ENCODE peak calls at places on chromosomes 3 and 15, in eight cellular contexts. J, W, E, F, D, X, A and N are unnamed samples.
A peak's percentile ranks its signal among the peaks of the same experiment; 100 is the strongest.

GRCh38 chr15:52877255-52877654 is 87.1 kb upstream of the ONECUT1 start:
- DNase-seq in D (no peak), E (no peak), W (no peak), J (no peak), X (no peak), A (no peak), F (no peak), N (no peak)

GRCh38 chr3:55675478-55675877 is 188.4 kb upstream of the WNT5A start:
- DNase-seq in J (no peak), F (no peak), X (no peak), D (no peak), W (no peak), E (no peak), A (no peak), N (no peak)

GRCh38 chr3:125351814-125352456 is 23.2 kb downstream of the ZNF148 start:
- DNase-seq in W (peak; percentile 40), D (no peak), J (no peak), F (no peak), A (no peak), E (no peak), X (peak; percentile 67), N (no peak)

GRCh38 chr3:152100491-152101086 is 168.1 kb upstream of the MBNL1 start:
- DNase-seq in F (peak; percentile 35), E (no peak), D (no peak), A (no peak), X (no peak), W (no peak), J (no peak), N (no peak)

GRCh38 chr15:59303641-59304433 is 68.8 kb downstream of the MYO1E start:
- DNase-seq in E (no peak), X (peak; percentile 76), W (peak; percentile 87), F (peak; percentile 68), D (no peak), A (no peak), J (no peak), N (peak; percentile 62)

GRCh38 chr15:77415450-77416448 is 4.2 kb downstream of the PEAK1 start:
- DNase-seq in X (peak; percentile 75), D (no peak), F (no peak), E (no peak), J (peak; percentile 13), A (no peak), W (no peak), N (no peak)

GRCh38 chr3:123068227-123069020 is 1.6 kb downstream of the PDIA5 start:
- DNase-seq in J (no peak), X (no peak), D (no peak), E (no peak), F (peak; percentile 16), A (no peak), W (no peak), N (peak; percentile 53)

GRCh38 chr15:60660290-60661051 is 181.5 kb upstream of the ICE2 start:
- DNase-seq in D (no peak), X (peak; percentile 84), A (no peak), J (peak; percentile 6), E (no peak), W (peak; percentile 8), F (no peak), N (peak; percentile 66)

GRCh38 chr3:77939726-77940125 is 899.8 kb downstream of the ROBO2 start:
- DNase-seq in X (no peak), A (no peak), D (no peak), W (peak; percentile 35), J (no peak), F (no peak), E (no peak), N (no peak)

GRCh38 chr3:190697901-190698300 is 164.6 kb downstream of the GMNC start:
- DNase-seq in F (no peak), D (no peak), A (no peak), W (peak; percentile 82), E (no peak), J (no peak), X (peak; percentile 91), N (no peak)

GRCh38 chr3:126493731-126494130 is 18.0 kb upstream of the ZXDC start:
- DNase-seq in W (no peak), A (no peak), E (no peak), F (no peak), J (no peak), X (no peak), D (no peak), N (no peak)

GRCh38 chr3:127053979-127054378 is 71.1 kb downstream of the PLXNA1 start:
- DNase-seq in J (no peak), D (no peak), E (no peak), A (no peak), X (no peak), W (no peak), F (no peak), N (no peak)

GRCh38 chr3:126781889-126782491 is 78.0 kb downstream of the CHCHD6 start:
- DNase-seq in A (no peak), D (no peak), E (no peak), W (peak; percentile 88), X (peak; percentile 62), F (no peak), J (no peak), N (no peak)

GRCh38 chr3:33299395-33300081 is 22.3 kb downstream of the FBXL2 start:
- DNase-seq in J (no peak), D (no peak), W (peak; percentile 86), E (no peak), F (peak; percentile 61), A (no peak), X (peak; percentile 78), N (no peak)

GRCh38 chr3:159458010-159458409 is 530.6 kb upstream of the IL12A start:
- DNase-seq in W (peak; percentile 100), F (peak; percentile 35), D (no peak), E (no peak), X (peak; percentile 99), A (no peak), J (no peak), N (no peak)

GRCh38 chr3:63565220-63565619 is 87.3 kb upstream of the SNTN start:
- DNase-seq in X (no peak), W (peak; percentile 5), J (no peak), E (no peak), D (no peak), A (no peak), F (no peak), N (no peak)

GRCh38 chr3:178396318-178396717 is 139.9 kb upstream of the KCNMB2 start:
- DNase-seq in F (no peak), X (no peak), E (no peak), W (no peak), D (no peak), A (no peak), J (no peak), N (no peak)

GRCh38 chr3:16840111-16840444 is 44.7 kb upstream of the PLCL2 start:
- DNase-seq in X (no peak), F (no peak), D (no peak), W (no peak), E (no peak), J (no peak), A (no peak), N (no peak)

GRCh38 chr3:140206196-140207040 is 271.4 kb downstream of the CLSTN2 start:
- DNase-seq in E (no peak), A (no peak), D (no peak), X (peak; percentile 36), W (peak; percentile 62), F (peak; percentile 23), J (no peak), N (no peak)

GRCh38 chr15:86916671-86917450 is 837.2 kb downstream of the AGBL1 start:
- DNase-seq in A (no peak), W (peak; percentile 38), D (peak; percentile 86), F (no peak), X (no peak), J (no peak), E (peak; percentile 17), N (no peak)

GRCh38 chr15:66936864-66937245 is 128.5 kb upstream of the SMAD3 start:
- DNase-seq in A (no peak), F (no peak), X (no peak), D (no peak), E (no peak), J (no peak), W (no peak), N (no peak)

GRCh38 chr3:39166932-39167532 is 13.6 kb upstream of the CSRNP1 start:
- DNase-seq in X (peak; percentile 98), F (no peak), D (no peak), A (no peak), W (peak; percentile 80), J (no peak), E (no peak), N (no peak)

GRCh38 chr15:37550360-37551024 is 383.9 kb upstream of the TMCO5A start:
- DNase-seq in D (no peak), E (no peak), J (no peak), X (no peak), W (no peak), A (no peak), F (no peak), N (no peak)

GRCh38 chr3:71581451-71581980 is 2.0 kb downstream of the FOXP1 start:
- DNase-seq in E (peak; percentile 28), A (no peak), X (peak; percentile 33), F (no peak), J (no peak), D (peak; percentile 33), W (peak; percentile 46), N (no peak)